ENCODE peak calls at places on chromosome 17, in nine cellular contexts. L, T, Q, Z, A, B, O, K and J are unnamed samples.

GRCh38 chr17:65589321-65589720 is 27.9 kb upstream of the AXIN2 start:
- DNase-seq in L (no peak), T (no peak), Q (no peak), Z (no peak), A (peak; percentile 52), B (no peak), O (no peak), K (no peak), J (peak; percentile 6)

GRCh38 chr17:52648995-52649394 is 490.5 kb upstream of the CA10 start:
- DNase-seq in L (no peak), T (no peak), Q (no peak), Z (no peak), A (no peak), B (no peak), O (no peak), K (no peak), J (no peak)

GRCh38 chr17:73545633-73546032 is 98.6 kb downstream of the SDK2 start:
- DNase-seq in L (no peak), T (no peak), Q (no peak), Z (no peak), A (no peak), B (no peak), O (no peak), K (no peak), J (no peak)

GRCh38 chr17:39541652-39542051 is 66.1 kb downstream of the NEUROD2 start:
- DNase-seq in L (no peak), T (no peak), Q (no peak), Z (no peak), A (no peak), B (no peak), O (no peak), K (no peak), J (no peak)

GRCh38 chr17:79043191-79043930 is 19.4 kb downstream of the C1QTNF1 start:
- DNase-seq in L (no peak), T (no peak), Q (no peak), Z (no peak), A (no peak), B (no peak), O (no peak), K (no peak), J (no peak)

GRCh38 chr17:20234266-20234665 is 225.1 kb downstream of the SPECC1 start:
- DNase-seq in L (no peak), T (no peak), Q (no peak), Z (no peak), A (no peak), B (no peak), O (no peak), K (peak; percentile 66), J (no peak)

GRCh38 chr17:7380855-7381683 is at the start of gene TNK1:
- DNase-seq in L (peak; percentile 27), T (no peak), Q (peak; percentile 65), Z (peak; percentile 82), A (no peak), B (peak; percentile 32), O (peak; percentile 51), K (no peak), J (peak; percentile 69)

GRCh38 chr17:80832266-80832676 is 159.4 kb upstream of the CHMP6 start:
- DNase-seq in L (peak; percentile 65), T (no peak), Q (no peak), Z (no peak), A (peak; percentile 70), B (no peak), O (peak; percentile 69), K (no peak), J (no peak)

GRCh38 chr17:45139533-45139920 is 4.0 kb downstream of the ACBD4 start:
- DNase-seq in L (no peak), T (no peak), Q (no peak), Z (no peak), A (no peak), B (no peak), O (no peak), K (no peak), J (no peak)

GRCh38 chr17:15431201-15431600 is 36.2 kb downstream of the CDRT4 start:
- DNase-seq in L (no peak), T (no peak), Q (peak; percentile 53), Z (no peak), A (no peak), B (peak; percentile 75), O (no peak), K (no peak), J (no peak)

GRCh38 chr17:74224959-74225725 is 11.8 kb downstream of the TTYH2 start:
- DNase-seq in L (no peak), T (no peak), Q (no peak), Z (no peak), A (no peak), B (no peak), O (no peak), K (no peak), J (no peak)

GRCh38 chr17:40067710-40068109 is 4.9 kb downstream of the THRA start:
- DNase-seq in L (no peak), T (no peak), Q (no peak), Z (no peak), A (no peak), B (no peak), O (no peak), K (no peak), J (no peak)